ENCODE peak calls at places on chromosomes 6 and 20, in nine cellular contexts. One of them, this sample, is unnamed.

GRCh38 chr6:170063431-170063830 is 227.4 kb downstream of the DLL1 start:
- DNase-seq in islet precursor cell: peak; percentile 30
- DNase-seq in IMR-90: no peak
- DNase-seq in naive thymus-derived CD8-positive, alpha-beta T cell: no peak
- DNase-seq in activated CD8-positive, alpha-beta T cell treated with anti-CD3 and anti-CD28 coated beads for 36 hours: no peak
- DNase-seq in activated CD4-positive, alpha-beta T cell treated with anti-CD3 and anti-CD28 coated beads, Interleukin-2, amount 50 U/mL, for 48 hours: no peak
- DNase-seq in NAMALWA: no peak
- DNase-seq in endothelial cell: no peak
- DNase-seq in H9: no peak
- DNase-seq in this sample: no peak

GRCh38 chr6:48765352-48765961 is 654.5 kb upstream of the PTCHD4 start:
- DNase-seq in islet precursor cell: peak; percentile 71
- DNase-seq in IMR-90: peak; percentile 76
- DNase-seq in naive thymus-derived CD8-positive, alpha-beta T cell: no peak
- DNase-seq in activated CD8-positive, alpha-beta T cell treated with anti-CD3 and anti-CD28 coated beads for 36 hours: peak; percentile 3
- DNase-seq in activated CD4-positive, alpha-beta T cell treated with anti-CD3 and anti-CD28 coated beads, Interleukin-2, amount 50 U/mL, for 48 hours: no peak
- DNase-seq in NAMALWA: peak; percentile 53
- DNase-seq in endothelial cell: peak; percentile 31
- DNase-seq in H9: peak; percentile 44
- DNase-seq in this sample: peak; percentile 10

GRCh38 chr20:24488800-24489175 is 19.4 kb downstream of the SYNDIG1 start:
- DNase-seq in islet precursor cell: peak; percentile 19
- DNase-seq in IMR-90: no peak
- DNase-seq in naive thymus-derived CD8-positive, alpha-beta T cell: no peak
- DNase-seq in activated CD8-positive, alpha-beta T cell treated with anti-CD3 and anti-CD28 coated beads for 36 hours: no peak
- DNase-seq in activated CD4-positive, alpha-beta T cell treated with anti-CD3 and anti-CD28 coated beads, Interleukin-2, amount 50 U/mL, for 48 hours: no peak
- DNase-seq in NAMALWA: no peak
- DNase-seq in endothelial cell: no peak
- DNase-seq in H9: peak; percentile 10
- DNase-seq in this sample: no peak

GRCh38 chr20:63431944-63432343 is 40.5 kb downstream of the KCNQ2 start:
- DNase-seq in islet precursor cell: no peak
- DNase-seq in IMR-90: no peak
- DNase-seq in naive thymus-derived CD8-positive, alpha-beta T cell: no peak
- DNase-seq in activated CD8-positive, alpha-beta T cell treated with anti-CD3 and anti-CD28 coated beads for 36 hours: no peak
- DNase-seq in activated CD4-positive, alpha-beta T cell treated with anti-CD3 and anti-CD28 coated beads, Interleukin-2, amount 50 U/mL, for 48 hours: no peak
- DNase-seq in NAMALWA: no peak
- DNase-seq in endothelial cell: no peak
- DNase-seq in H9: no peak
- DNase-seq in this sample: no peak

GRCh38 chr20:8213831-8214587 is 81.9 kb downstream of the PLCB1 start:
- DNase-seq in islet precursor cell: no peak
- DNase-seq in IMR-90: no peak
- DNase-seq in naive thymus-derived CD8-positive, alpha-beta T cell: peak; percentile 28
- DNase-seq in activated CD8-positive, alpha-beta T cell treated with anti-CD3 and anti-CD28 coated beads for 36 hours: no peak
- DNase-seq in activated CD4-positive, alpha-beta T cell treated with anti-CD3 and anti-CD28 coated beads, Interleukin-2, amount 50 U/mL, for 48 hours: no peak
- DNase-seq in NAMALWA: no peak
- DNase-seq in endothelial cell: no peak
- DNase-seq in H9: no peak
- DNase-seq in this sample: peak; percentile 1

GRCh38 chr6:27547157-27548075 is 74.5 kb upstream of the ZNF184 start:
- DNase-seq in islet precursor cell: peak; percentile 76
- DNase-seq in IMR-90: peak; percentile 68
- DNase-seq in naive thymus-derived CD8-positive, alpha-beta T cell: no peak
- DNase-seq in activated CD8-positive, alpha-beta T cell treated with anti-CD3 and anti-CD28 coated beads for 36 hours: peak; percentile 70
- DNase-seq in activated CD4-positive, alpha-beta T cell treated with anti-CD3 and anti-CD28 coated beads, Interleukin-2, amount 50 U/mL, for 48 hours: peak; percentile 49
- DNase-seq in NAMALWA: peak; percentile 78
- DNase-seq in endothelial cell: peak; percentile 64
- DNase-seq in H9: peak; percentile 69
- DNase-seq in this sample: no peak

GRCh38 chr20:17634666-17635319 is 47.2 kb downstream of the RRBP1 start:
- DNase-seq in islet precursor cell: no peak
- DNase-seq in IMR-90: no peak
- DNase-seq in naive thymus-derived CD8-positive, alpha-beta T cell: no peak
- DNase-seq in activated CD8-positive, alpha-beta T cell treated with anti-CD3 and anti-CD28 coated beads for 36 hours: no peak
- DNase-seq in activated CD4-positive, alpha-beta T cell treated with anti-CD3 and anti-CD28 coated beads, Interleukin-2, amount 50 U/mL, for 48 hours: no peak
- DNase-seq in NAMALWA: no peak
- DNase-seq in endothelial cell: no peak
- DNase-seq in H9: no peak
- DNase-seq in this sample: no peak

GRCh38 chr6:1131285-1132079 is 180.4 kb upstream of the FOXQ1 start:
- DNase-seq in islet precursor cell: peak; percentile 83
- DNase-seq in IMR-90: peak; percentile 94
- DNase-seq in naive thymus-derived CD8-positive, alpha-beta T cell: no peak
- DNase-seq in activated CD8-positive, alpha-beta T cell treated with anti-CD3 and anti-CD28 coated beads for 36 hours: no peak
- DNase-seq in activated CD4-positive, alpha-beta T cell treated with anti-CD3 and anti-CD28 coated beads, Interleukin-2, amount 50 U/mL, for 48 hours: no peak
- DNase-seq in NAMALWA: no peak
- DNase-seq in endothelial cell: no peak
- DNase-seq in H9: no peak
- DNase-seq in this sample: no peak

GRCh38 chr20:10217517-10218410 is 866 bp upstream of the SNAP25 start:
- DNase-seq in islet precursor cell: peak; percentile 93
- DNase-seq in IMR-90: peak; percentile 96
- DNase-seq in naive thymus-derived CD8-positive, alpha-beta T cell: no peak
- DNase-seq in activated CD8-positive, alpha-beta T cell treated with anti-CD3 and anti-CD28 coated beads for 36 hours: peak; percentile 60
- DNase-seq in activated CD4-positive, alpha-beta T cell treated with anti-CD3 and anti-CD28 coated beads, Interleukin-2, amount 50 U/mL, for 48 hours: peak; percentile 24
- DNase-seq in NAMALWA: no peak
- DNase-seq in endothelial cell: peak; percentile 58
- DNase-seq in H9: peak; percentile 81
- DNase-seq in this sample: peak; percentile 37

GRCh38 chr20:7375905-7376304 is 564.4 kb downstream of the HAO1 start:
- DNase-seq in islet precursor cell: no peak
- DNase-seq in IMR-90: peak; percentile 17
- DNase-seq in naive thymus-derived CD8-positive, alpha-beta T cell: no peak
- DNase-seq in activated CD8-positive, alpha-beta T cell treated with anti-CD3 and anti-CD28 coated beads for 36 hours: no peak
- DNase-seq in activated CD4-positive, alpha-beta T cell treated with anti-CD3 and anti-CD28 coated beads, Interleukin-2, amount 50 U/mL, for 48 hours: no peak
- DNase-seq in NAMALWA: peak; percentile 75
- DNase-seq in endothelial cell: no peak
- DNase-seq in H9: no peak
- DNase-seq in this sample: peak; percentile 1

GRCh38 chr6:129889580-129889979 is 28.5 kb upstream of the TMEM244 start:
- DNase-seq in islet precursor cell: no peak
- DNase-seq in IMR-90: peak; percentile 91
- DNase-seq in naive thymus-derived CD8-positive, alpha-beta T cell: no peak
- DNase-seq in activated CD8-positive, alpha-beta T cell treated with anti-CD3 and anti-CD28 coated beads for 36 hours: peak; percentile 26
- DNase-seq in activated CD4-positive, alpha-beta T cell treated with anti-CD3 and anti-CD28 coated beads, Interleukin-2, amount 50 U/mL, for 48 hours: no peak
- DNase-seq in NAMALWA: no peak
- DNase-seq in endothelial cell: no peak
- DNase-seq in H9: no peak
- DNase-seq in this sample: no peak

This sample was measured in GM13976.